ENCODE peak calls at places on chromosomes 12 and 14, in six cellular contexts. One of them, this sample, is unnamed.
A peak's percentile ranks its signal among the peaks of the same experiment; 100 is the strongest.

GRCh38 chr14:100578552-100578951 is 8.7 kb downstream of the BEGAIN start:
- DNase-seq in GM12878: no peak
- DNase-seq in H1: no peak
- DNase-seq in HepG2: no peak
- DNase-seq in GM12891: no peak
- DNase-seq in K562: no peak
- DNase-seq in this sample: no peak

GRCh38 chr12:62138527-62138926 is 121.7 kb upstream of the USP15 start:
- DNase-seq in HepG2: no peak
- DNase-seq in H1: no peak
- DNase-seq in GM12878: no peak
- DNase-seq in K562: no peak
- DNase-seq in GM12891: no peak
- DNase-seq in this sample: no peak

GRCh38 chr12:15846887-15847286 is 35.3 kb upstream of the STRAP start:
- DNase-seq in H1: no peak
- DNase-seq in K562: no peak
- DNase-seq in GM12891: no peak
- DNase-seq in GM12878: no peak
- DNase-seq in HepG2: no peak
- DNase-seq in this sample: no peak

GRCh38 chr12:124852329-124852831 is 11.3 kb downstream of the SCARB1 start:
- DNase-seq in GM12891: no peak
- DNase-seq in K562: no peak
- DNase-seq in GM12878: no peak
- DNase-seq in HepG2: peak; percentile 89
- DNase-seq in H1: no peak
- DNase-seq in this sample: no peak

GRCh38 chr12:76106631-76107030 is 22.1 kb upstream of the NAP1L1 start:
- DNase-seq in GM12891: no peak
- DNase-seq in K562: no peak
- DNase-seq in GM12878: no peak
- DNase-seq in H1: no peak
- DNase-seq in HepG2: no peak
- DNase-seq in this sample: no peak

GRCh38 chr14:70350078-70350477 is 9.4 kb downstream of the COX16 start:
- DNase-seq in GM12878: no peak
- DNase-seq in GM12891: no peak
- DNase-seq in H1: no peak
- DNase-seq in HepG2: no peak
- DNase-seq in K562: no peak
- DNase-seq in this sample: no peak

GRCh38 chr12:9340422-9341259 is 132.4 kb upstream of the PZP start:
- DNase-seq in HepG2: no peak
- DNase-seq in H1: no peak
- DNase-seq in GM12891: no peak
- DNase-seq in K562: no peak
- DNase-seq in GM12878: no peak
- DNase-seq in this sample: no peak

GRCh38 chr12:1747609-1748008 is 56.7 kb downstream of the ADIPOR2 start:
- DNase-seq in GM12891: no peak
- DNase-seq in H1: no peak
- DNase-seq in HepG2: no peak
- DNase-seq in GM12878: no peak
- DNase-seq in K562: no peak
- DNase-seq in this sample: no peak

GRCh38 chr12:67649165-67650126 is 901 bp downstream of the DYRK2 start:
- DNase-seq in H1: no peak
- DNase-seq in HepG2: no peak
- DNase-seq in GM12878: no peak
- DNase-seq in K562: peak; percentile 49
- DNase-seq in GM12891: peak; percentile 35
- DNase-seq in this sample: peak; percentile 38

GRCh38 chr12:95763809-95764253 is 26.7 kb downstream of the NTN4 start:
- DNase-seq in GM12878: no peak
- DNase-seq in K562: no peak
- DNase-seq in H1: no peak
- DNase-seq in GM12891: no peak
- DNase-seq in HepG2: peak; percentile 48
- DNase-seq in this sample: no peak

GRCh38 chr14:93906341-93907329 is 20.5 kb upstream of the FAM181A start:
- DNase-seq in K562: peak; percentile 60
- DNase-seq in GM12878: no peak
- DNase-seq in GM12891: peak; percentile 77
- DNase-seq in H1: peak; percentile 47
- DNase-seq in HepG2: peak; percentile 59
- DNase-seq in this sample: peak; percentile 73

GRCh38 chr12:76047060-76047459 is 15.5 kb upstream of the PHLDA1 start:
- DNase-seq in GM12891: no peak
- DNase-seq in K562: no peak
- DNase-seq in HepG2: no peak
- DNase-seq in GM12878: no peak
- DNase-seq in H1: no peak
- DNase-seq in this sample: no peak

GRCh38 chr14:94388027-94388895 is at the start of gene SERPINA1:
- DNase-seq in HepG2: peak; percentile 96
- DNase-seq in GM12891: no peak
- DNase-seq in H1: no peak
- DNase-seq in GM12878: no peak
- DNase-seq in K562: no peak
- DNase-seq in this sample: no peak

GRCh38 chr14:36301159-36301558 is 19.3 kb downstream of the MBIP start:
- DNase-seq in H1: no peak
- DNase-seq in GM12878: no peak
- DNase-seq in K562: no peak
- DNase-seq in HepG2: no peak
- DNase-seq in GM12891: no peak
- DNase-seq in this sample: no peak

GRCh38 chr12:110316861-110317260 is 35.8 kb downstream of the ATP2A2 start:
- DNase-seq in HepG2: no peak
- DNase-seq in GM12891: no peak
- DNase-seq in H1: no peak
- DNase-seq in GM12878: no peak
- DNase-seq in K562: no peak
- DNase-seq in this sample: no peak

GRCh38 chr14:101196795-101197590 is 293.5 kb upstream of the RTL1 start:
- DNase-seq in GM12891: no peak
- DNase-seq in K562: peak; percentile 19
- DNase-seq in H1: no peak
- DNase-seq in GM12878: no peak
- DNase-seq in HepG2: no peak
- DNase-seq in this sample: no peak

DNA sequence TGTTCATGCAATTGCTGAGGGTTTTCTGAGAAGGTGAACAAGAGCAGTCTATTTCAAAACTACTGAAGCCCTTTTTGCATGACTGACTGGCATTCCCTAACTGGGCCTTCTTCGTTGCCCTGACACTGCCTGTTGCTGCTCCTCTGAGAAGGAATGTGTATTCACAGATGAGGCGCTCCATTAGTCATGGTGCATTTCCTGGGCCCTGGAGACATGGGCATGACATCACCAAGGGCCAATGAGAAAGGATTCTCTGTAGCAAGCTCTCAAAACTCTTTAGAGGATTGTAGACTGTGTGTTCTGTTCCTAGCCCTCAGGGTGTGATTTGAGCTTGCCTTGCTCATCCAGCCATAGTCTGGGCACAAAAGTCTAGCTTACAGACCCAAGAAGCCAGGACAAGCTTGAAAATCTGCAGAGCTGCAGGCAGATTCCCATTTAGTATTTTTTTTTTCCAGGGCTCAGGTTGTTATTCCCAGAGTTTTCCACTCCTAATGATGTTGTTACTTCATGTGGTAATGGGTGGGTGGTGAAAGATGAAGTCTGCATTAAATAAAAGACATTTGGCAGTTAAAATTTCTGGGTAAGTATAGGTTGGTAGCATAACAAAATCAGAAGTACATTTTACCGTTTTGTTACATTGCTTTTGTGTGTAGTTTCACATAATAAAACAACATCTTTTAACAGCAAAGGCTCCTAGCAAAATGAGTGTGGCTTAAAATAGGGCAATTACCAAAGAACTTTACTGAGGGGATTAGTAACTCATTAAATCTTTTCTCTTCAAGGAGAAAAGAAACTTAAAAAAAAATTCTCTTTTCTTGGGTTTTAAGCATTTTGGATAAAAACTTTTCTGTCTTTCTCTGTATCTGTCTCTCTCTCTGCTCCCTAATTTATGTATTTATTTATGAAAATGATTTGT is 318.4 kb downstream of the RAD51B start:
- DNase-seq in H1: peak; percentile 79
- DNase-seq in GM12878: no peak
- DNase-seq in K562: peak; percentile 13
- DNase-seq in GM12891: no peak
- DNase-seq in HepG2: peak; percentile 77
- DNase-seq in this sample: no peak
- TF ChIP-seq POLR2AphosphoS5 in H1: no peak
- TF ChIP-seq POLR2AphosphoS5 in GM12878: no peak
- TF ChIP-seq POLR2AphosphoS5 in K562: no peak
- TF ChIP-seq POLR2AphosphoS5 in GM12891: no peak
- TF ChIP-seq POLR2AphosphoS5 in HepG2: no peak
- TF ChIP-seq POLR2AphosphoS5 in this sample: no peak

GRCh38 chr14:103056322-103057027 is 874 bp downstream of the CDC42BPB start:
- DNase-seq in H1: no peak
- DNase-seq in K562: peak; percentile 47
- DNase-seq in GM12878: no peak
- DNase-seq in HepG2: no peak
- DNase-seq in GM12891: no peak
- DNase-seq in this sample: no peak

GRCh38 chr14:103055693-103056092 is 1.7 kb downstream of the CDC42BPB start:
- DNase-seq in HepG2: no peak
- DNase-seq in GM12891: no peak
- DNase-seq in GM12878: no peak
- DNase-seq in K562: no peak
- DNase-seq in H1: no peak
- DNase-seq in this sample: no peak

GRCh38 chr14:103058209-103059055 is 1.1 kb upstream of the CDC42BPB start:
- DNase-seq in H1: no peak
- DNase-seq in HepG2: no peak
- DNase-seq in GM12878: no peak
- DNase-seq in K562: no peak
- DNase-seq in GM12891: no peak
- DNase-seq in this sample: no peak

GRCh38 chr14:103057028-103057371 is 349 bp downstream of the CDC42BPB start:
- DNase-seq in GM12878: no peak
- DNase-seq in HepG2: no peak
- DNase-seq in GM12891: no peak
- DNase-seq in H1: no peak
- DNase-seq in K562: peak; percentile 22
- DNase-seq in this sample: no peak

DNA sequence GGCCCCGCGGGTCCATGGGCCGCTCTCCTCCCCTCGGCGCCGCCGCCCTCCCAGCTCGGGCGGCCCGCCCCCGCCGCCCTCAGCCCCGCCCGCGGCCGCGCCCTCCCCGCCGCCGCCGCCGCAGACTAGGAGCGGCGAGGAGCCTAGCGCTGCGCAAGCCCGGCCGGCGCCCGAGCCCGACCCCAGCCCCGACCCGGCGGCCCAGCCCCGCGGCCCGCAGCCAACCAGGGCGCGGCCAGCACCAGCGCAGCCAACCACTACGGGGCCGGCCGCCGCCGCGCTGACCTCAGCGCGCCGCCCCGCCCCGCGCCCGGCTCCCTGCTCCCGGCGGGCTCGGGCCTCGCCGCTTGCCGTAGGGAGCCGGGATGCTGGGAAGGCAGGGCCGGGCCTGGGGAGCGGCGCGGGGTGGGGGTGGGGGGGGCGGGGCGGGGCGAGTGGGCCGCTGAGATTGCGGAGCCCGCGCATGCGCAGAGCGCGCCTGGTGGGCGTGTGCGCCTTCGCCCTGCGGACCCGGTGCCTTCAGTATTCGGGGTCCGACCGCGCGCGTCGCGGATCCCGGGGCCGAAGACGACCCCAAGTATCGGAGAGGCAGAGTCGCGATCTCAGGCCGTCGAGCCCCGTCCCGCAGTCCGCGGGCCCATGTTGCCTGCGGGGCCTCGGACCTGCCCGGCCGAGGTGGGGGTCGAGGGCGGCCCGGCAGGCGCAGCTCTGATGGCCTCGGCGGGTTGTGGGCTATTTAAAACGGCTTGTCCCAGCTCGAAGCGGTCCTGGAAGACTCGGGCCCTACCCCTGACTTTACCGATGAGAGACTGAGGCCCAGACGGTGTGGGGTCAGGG is at the start of gene CDC42BPB:
- DNase-seq in GM12891: peak; percentile 89
- DNase-seq in H1: peak; percentile 46
- DNase-seq in K562: peak; percentile 86
- DNase-seq in GM12878: no peak
- DNase-seq in HepG2: peak; percentile 66
- DNase-seq in this sample: peak; percentile 85
- TF ChIP-seq POLR2A in GM12891: no peak
- TF ChIP-seq POLR2A in H1: peak; percentile 22
- TF ChIP-seq POLR2A in K562: no peak
- TF ChIP-seq POLR2A in GM12878: no peak
- TF ChIP-seq POLR2A in HepG2: peak; percentile 49
- TF ChIP-seq POLR2A in this sample: no peak

DNA sequence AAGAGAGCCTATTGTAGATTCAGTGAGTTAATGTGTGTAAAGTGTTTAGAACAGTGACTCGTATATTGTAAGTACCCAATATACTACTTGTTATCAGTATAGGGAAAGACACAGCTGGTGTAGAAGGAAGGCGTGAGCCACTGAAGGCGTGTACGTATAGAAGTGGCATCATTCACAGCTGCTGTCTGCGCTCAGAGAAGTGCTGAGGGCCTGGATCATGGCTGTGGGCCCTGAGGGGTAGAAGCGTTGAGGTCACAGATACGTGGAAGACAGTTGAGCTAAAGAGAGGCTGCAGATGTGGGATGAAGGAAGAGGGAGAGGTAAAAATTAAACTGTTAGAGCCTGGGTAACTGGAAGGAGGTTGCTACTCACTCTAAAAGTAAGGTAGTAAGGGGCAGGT is 5.9 kb downstream of the C12orf75 start:
- DNase-seq in HepG2: no peak
- DNase-seq in GM12878: no peak
- DNase-seq in K562: no peak
- DNase-seq in H1: no peak
- DNase-seq in GM12891: no peak
- DNase-seq in this sample: no peak
- TF ChIP-seq TAF1 in HepG2: no peak
- TF ChIP-seq TAF1 in GM12878: no peak
- TF ChIP-seq TAF1 in K562: no peak
- TF ChIP-seq TAF1 in H1: no peak
- TF ChIP-seq TAF1 in GM12891: no peak
- TF ChIP-seq TAF1 in this sample: no peak

GRCh38 chr12:93696462-93696861 is 19.3 kb downstream of the CRADD start:
- DNase-seq in GM12878: no peak
- DNase-seq in HepG2: no peak
- DNase-seq in GM12891: no peak
- DNase-seq in H1: no peak
- DNase-seq in K562: no peak
- DNase-seq in this sample: no peak
- TF ChIP-seq POLR2AphosphoS5 in GM12878: no peak
- TF ChIP-seq POLR2AphosphoS5 in HepG2: no peak
- TF ChIP-seq POLR2AphosphoS5 in GM12891: no peak
- TF ChIP-seq POLR2AphosphoS5 in H1: no peak
- TF ChIP-seq POLR2AphosphoS5 in K562: no peak
- TF ChIP-seq POLR2AphosphoS5 in this sample: no peak